ENCODE peak calls at places on chromosomes 12 and 14, in ten cellular contexts. P is transverse colon; J is iPS-NIHi11; W is effector CD4-positive, alpha-beta T cell; Z is kidney; S is upper lobe of right lung; A is posterior cingulate gyrus; I is NCI-H1930; T is putamen; O is CD8-positive, alpha-beta memory T cell. V is an unnamed sample.

GRCh38 chr12:122374707-122375106 is 47.8 kb downstream of the CLIP1 start:
- DNase-seq in S (no peak), T (no peak), I (no peak), A (no peak), J (no peak), Z (no peak), P (no peak), O (no peak), W (no peak), V (no peak)

GRCh38 chr12:110371408-110372055 is 32.0 kb downstream of the ANAPC7 start:
- DNase-seq in O (no peak), I (no peak), J (no peak), W (no peak), T (no peak), P (no peak), A (peak; percentile 87), S (peak; percentile 92), Z (no peak), V (peak; percentile 33)

GRCh38 chr12:13044859-13045384 is 741 bp downstream of the FAM234B start:
- DNase-seq in T (peak; percentile 7), Z (no peak), I (no peak), P (no peak), W (no peak), J (peak; percentile 27), O (no peak), S (no peak), A (no peak), V (no peak)

GRCh38 chr14:42665083-42665482 is 1058.4 kb downstream of the LRFN5 start:
- DNase-seq in J (no peak), I (no peak), A (no peak), W (no peak), Z (no peak), T (no peak), S (no peak), O (no peak), P (no peak), V (no peak)

GRCh38 chr12:19148860-19149259 is 19.3 kb downstream of the PLEKHA5 start:
- DNase-seq in O (no peak), W (no peak), S (no peak), J (no peak), P (no peak), Z (no peak), T (no peak), I (no peak), A (no peak), V (no peak)

GRCh38 chr14:80942158-80942738 is 710 bp upstream of the CEP128 start:
- DNase-seq in I (no peak), A (no peak), S (no peak), O (no peak), T (no peak), Z (no peak), J (no peak), W (no peak), P (no peak), V (no peak)

GRCh38 chr14:87615822-87616679 is 376.9 kb downstream of the GALC start:
- DNase-seq in A (peak; percentile 75), J (peak; percentile 81), T (peak; percentile 30), P (peak; percentile 8), O (no peak), S (no peak), Z (no peak), W (no peak), I (peak; percentile 10), V (peak; percentile 8)

GRCh38 chr12:58502236-58502635 is 418.1 kb downstream of the LRIG3 start:
- DNase-seq in P (no peak), J (no peak), I (peak; percentile 91), T (no peak), A (no peak), W (no peak), Z (no peak), O (no peak), S (no peak), V (no peak)

GRCh38 chr12:104501115-104501514 is 44.4 kb downstream of the CHST11 start:
- DNase-seq in P (no peak), S (no peak), J (no peak), Z (no peak), O (no peak), A (no peak), I (no peak), W (no peak), T (no peak), V (no peak)

GRCh38 chr12:90102957-90103652 is 394.5 kb upstream of the ATP2B1 start:
- DNase-seq in T (no peak), O (no peak), P (peak; percentile 13), Z (no peak), I (no peak), W (peak; percentile 7), A (no peak), J (peak; percentile 37), S (no peak), V (no peak)

GRCh38 chr14:95300002-95300696 is 19.6 kb downstream of the CLMN start:
- DNase-seq in Z (peak; percentile 74), A (no peak), W (no peak), T (no peak), S (no peak), P (no peak), J (no peak), O (no peak), I (no peak), V (no peak)

GRCh38 chr12:52713960-52714886 is 10.9 kb upstream of the KRT77 start:
- DNase-seq in P (no peak), O (no peak), I (no peak), Z (peak; percentile 64), A (peak; percentile 73), W (no peak), S (no peak), T (no peak), J (peak; percentile 79), V (no peak)

GRCh38 chr14:53399057-53399456 is 245.9 kb upstream of the DDHD1 start:
- DNase-seq in J (peak; percentile 67), A (no peak), P (no peak), Z (no peak), T (no peak), I (no peak), S (no peak), W (no peak), O (no peak), V (no peak)

GRCh38 chr14:64233791-64234190 is 60.4 kb downstream of the ESR2 start:
- DNase-seq in Z (no peak), I (no peak), J (no peak), T (no peak), S (no peak), W (no peak), O (no peak), A (no peak), P (no peak), V (no peak)

GRCh38 chr12:23694920-23695319 is 254.6 kb downstream of the SOX5 start:
- DNase-seq in P (no peak), A (no peak), W (no peak), J (no peak), T (no peak), S (no peak), Z (no peak), O (no peak), I (no peak), V (no peak)

GRCh38 chr14:55965851-55966250 is 152.4 kb upstream of the PELI2 start:
- DNase-seq in P (no peak), A (no peak), O (no peak), T (no peak), W (no peak), J (no peak), I (no peak), S (no peak), Z (no peak), V (no peak)

V was measured in prostate gland.